ENCODE peak calls at places on chromosomes 1 and 21, in nine cellular contexts. D is CD8-positive, alpha-beta T cell; H is heart right ventricle; C is psoas muscle; M is CD8-positive, alpha-beta memory T cell; A is fibroblast of villous mesenchyme; U is CD4-positive, alpha-beta memory T cell; T is esophagus squamous epithelium; P is coronary artery. Y is an unnamed sample.

GRCh38 chr1:212955098-212955497 is 4.8 kb downstream of the VASH2 start:
- DNase-seq in D (no peak), H (no peak), C (no peak), M (no peak), A (no peak), U (no peak), T (no peak), P (no peak), Y (no peak)

GRCh38 chr1:182041615-182042014 is 19.9 kb downstream of the ZNF648 start:
- DNase-seq in D (no peak), H (no peak), C (no peak), M (no peak), A (peak), U (no peak), T (no peak), P (no peak), Y (no peak)

GRCh38 chr1:83815348-83815747 is 183.6 kb downstream of the TTLL7 start:
- DNase-seq in D (no peak), H (peak), C (no peak), M (no peak), A (peak), U (no peak), T (no peak), P (no peak), Y (no peak)

GRCh38 chr1:219792337-219793021 is 135.9 kb downstream of the SLC30A10 start:
- DNase-seq in D (no peak), H (peak), C (no peak), M (no peak), A (peak), U (no peak), T (no peak), P (no peak), Y (no peak)

GRCh38 chr1:200891774-200892157 is 2.9 kb upstream of the INAVA start:
- DNase-seq in D (no peak), H (no peak), C (no peak), M (no peak), A (no peak), U (no peak), T (no peak), P (no peak), Y (no peak)

GRCh38 chr1:29655945-29656866 is 419.9 kb downstream of the PTPRU start:
- DNase-seq in D (no peak), H (peak), C (no peak), M (no peak), A (peak), U (no peak), T (no peak), P (peak), Y (no peak)

GRCh38 chr1:228555074-228555989 is 68.2 kb downstream of the RNF187 start:
- DNase-seq in D (peak), H (no peak), C (no peak), M (peak), A (peak), U (peak), T (no peak), P (no peak), Y (peak)

GRCh38 chr1:31739281-31739853 is 24.8 kb downstream of the ADGRB2 start:
- DNase-seq in D (no peak), H (no peak), C (no peak), M (no peak), A (no peak), U (peak), T (no peak), P (no peak), Y (peak)

GRCh38 chr1:207752456-207753132 is 740 bp downstream of the CD46 start:
- DNase-seq in D (no peak), H (peak), C (no peak), M (no peak), A (peak), U (no peak), T (no peak), P (no peak), Y (no peak)

GRCh38 chr1:147534386-147534785 is 6.9 kb upstream of the BCL9 start:
- DNase-seq in D (no peak), H (no peak), C (no peak), M (no peak), A (no peak), U (no peak), T (no peak), P (no peak), Y (no peak)

GRCh38 chr1:218351617-218352438 is 6.7 kb downstream of the TGFB2 start:
- DNase-seq in D (no peak), H (peak), C (peak), M (peak), A (peak), U (peak), T (no peak), P (no peak), Y (no peak)

GRCh38 chr1:31572323-31573104 is 3.8 kb upstream of the TINAGL1 start:
- DNase-seq in D (no peak), H (no peak), C (no peak), M (no peak), A (peak), U (no peak), T (no peak), P (no peak), Y (no peak)

GRCh38 chr1:174007846-174008245 is 14.3 kb downstream of the RC3H1 start:
- DNase-seq in D (no peak), H (no peak), C (no peak), M (no peak), A (no peak), U (no peak), T (no peak), P (no peak), Y (no peak)

GRCh38 chr1:216032284-216032683 is 391.0 kb downstream of the USH2A start:
- DNase-seq in D (no peak), H (no peak), C (no peak), M (no peak), A (no peak), U (no peak), T (no peak), P (no peak), Y (no peak)

GRCh38 chr1:178057863-178058576 is 35.9 kb upstream of the RASAL2 start:
- DNase-seq in D (no peak), H (peak), C (peak), M (no peak), A (peak), U (no peak), T (no peak), P (no peak), Y (no peak)

GRCh38 chr1:85230305-85230977 is 29.0 kb downstream of the C1orf52 start:
- DNase-seq in D (no peak), H (no peak), C (no peak), M (no peak), A (no peak), U (no peak), T (no peak), P (no peak), Y (no peak)

GRCh38 chr1:221279146-221279545 is 399.9 kb downstream of the HLX start:
- DNase-seq in D (no peak), H (no peak), C (no peak), M (no peak), A (peak), U (no peak), T (no peak), P (no peak), Y (no peak)

GRCh38 chr1:116415699-116416533 is 42.9 kb downstream of the ATP1A1 start:
- DNase-seq in D (no peak), H (peak), C (no peak), M (no peak), A (no peak), U (no peak), T (no peak), P (peak), Y (no peak)

GRCh38 chr1:119008483-119009299 is 20.5 kb upstream of the TBX15 start:
- DNase-seq in D (no peak), H (peak), C (no peak), M (no peak), A (peak), U (no peak), T (no peak), P (no peak), Y (no peak)

GRCh38 chr1:2194319-2194897 is at the start of gene FAAP20:
- DNase-seq in D (peak), H (no peak), C (no peak), M (no peak), A (peak), U (no peak), T (no peak), P (no peak), Y (peak)

GRCh38 chr1:66333463-66334232 is 200.3 kb upstream of the SGIP1 start:
- DNase-seq in D (no peak), H (peak), C (peak), M (peak), A (peak), U (peak), T (no peak), P (no peak), Y (no peak)

GRCh38 chr1:221458430-221459156 is 283.3 kb downstream of the DUSP10 start:
- DNase-seq in D (no peak), H (no peak), C (no peak), M (no peak), A (peak), U (no peak), T (no peak), P (no peak), Y (no peak)

GRCh38 chr1:40003156-40004093 is 37.1 kb upstream of the CAP1 start:
- DNase-seq in D (no peak), H (no peak), C (no peak), M (no peak), A (no peak), U (no peak), T (no peak), P (no peak), Y (no peak)

GRCh38 chr1:160167580-160167979 is 16.2 kb downstream of the ATP1A4 start:
- DNase-seq in D (no peak), H (no peak), C (no peak), M (no peak), A (no peak), U (no peak), T (no peak), P (no peak), Y (no peak)

GRCh38 chr1:92961131-92961895 is at the start of gene DIPK1A:
- DNase-seq in D (peak), H (peak), C (peak), M (peak), A (peak), U (peak), T (peak), P (peak), Y (peak)

GRCh38 chr1:236920270-236920894 is 83.9 kb downstream of the MT1HL1 start:
- DNase-seq in D (no peak), H (no peak), C (no peak), M (no peak), A (no peak), U (no peak), T (no peak), P (no peak), Y (no peak)

GRCh38 chr1:117067528-117068370 is 7.6 kb downstream of the TTF2 start:
- DNase-seq in D (peak), H (peak), C (peak), M (no peak), A (peak), U (peak), T (no peak), P (no peak), Y (peak)

GRCh38 chr1:170296642-170297041 is 150.9 kb downstream of the NTMT2 start:
- DNase-seq in D (no peak), H (no peak), C (no peak), M (no peak), A (peak), U (no peak), T (no peak), P (no peak), Y (no peak)

GRCh38 chr1:202343652-202344349 is 2.1 kb upstream of the UBE2T start:
- DNase-seq in D (no peak), H (no peak), C (no peak), M (peak), A (peak), U (peak), T (no peak), P (no peak), Y (no peak)

GRCh38 chr1:246786606-246787238 is 62.5 kb downstream of the SCCPDH start:
- DNase-seq in D (no peak), H (no peak), C (no peak), M (no peak), A (no peak), U (no peak), T (no peak), P (no peak), Y (no peak)

GRCh38 chr1:246785536-246786111 is 61.4 kb downstream of the SCCPDH start:
- DNase-seq in D (no peak), H (no peak), C (no peak), M (no peak), A (no peak), U (no peak), T (peak), P (peak), Y (no peak)

GRCh38 chr1:246787781-246788513 is 63.7 kb downstream of the SCCPDH start:
- DNase-seq in D (no peak), H (no peak), C (no peak), M (no peak), A (no peak), U (no peak), T (no peak), P (no peak), Y (no peak)

GRCh38 chr1:246782120-246782900 is 58.1 kb downstream of the SCCPDH start:
- DNase-seq in D (no peak), H (no peak), C (peak), M (no peak), A (peak), U (no peak), T (no peak), P (no peak), Y (no peak)

DNA sequence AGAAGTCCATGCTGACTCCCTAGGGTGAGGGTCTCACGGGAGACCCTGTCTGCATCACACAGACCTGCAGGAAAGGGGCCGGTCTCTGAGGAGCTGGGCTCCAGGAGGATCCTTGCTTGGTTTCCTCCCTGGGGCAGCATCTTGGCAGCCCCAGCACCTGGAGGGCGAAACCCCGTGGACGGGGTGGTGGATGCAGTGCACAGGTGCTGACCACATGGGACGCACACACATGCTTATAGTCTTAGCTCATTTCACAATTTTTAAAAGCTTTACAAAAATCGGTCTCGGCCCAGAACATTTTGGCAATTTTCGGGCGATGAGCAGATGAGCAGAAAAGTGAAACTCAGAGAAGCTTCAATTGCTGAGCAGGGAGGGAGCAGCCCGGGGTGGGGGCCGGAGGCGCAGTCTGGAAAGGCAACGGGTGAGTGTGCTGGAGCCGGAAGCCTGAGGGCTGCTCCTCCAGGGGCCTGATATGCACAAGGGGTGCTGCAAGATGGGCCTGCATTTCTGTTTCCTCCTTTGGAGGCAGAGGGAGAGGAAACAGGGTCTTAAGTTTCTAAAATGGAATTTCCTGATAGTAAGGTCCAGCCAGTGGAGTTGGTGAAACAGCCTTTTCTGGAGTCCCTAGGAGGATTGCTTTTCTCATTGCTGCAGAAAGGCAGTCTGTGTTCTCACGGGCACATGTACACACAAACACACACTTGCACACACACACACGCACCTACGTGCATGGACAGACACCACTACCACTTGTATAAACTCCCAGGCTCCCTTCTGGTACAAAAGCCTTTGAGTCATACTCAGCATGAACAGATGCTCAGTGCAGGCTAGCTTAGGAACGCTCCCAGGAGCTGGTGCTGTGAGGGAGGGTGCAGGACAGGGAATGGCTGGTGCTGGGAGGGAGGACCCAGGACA is 60.7 kb downstream of the SCCPDH start:
- DNase-seq in D (peak), H (no peak), C (no peak), M (no peak), A (peak), U (no peak), T (no peak), P (no peak), Y (no peak)
- H3K4me3 ChIP-seq in D (no peak), H (peak), C (peak), M (no peak), A (peak), U (no peak), T (no peak), P (peak), Y (no peak)

GRCh38 chr1:32759521-32759980 is 57.0 kb upstream of the SYNC start:
- DNase-seq in D (no peak), H (no peak), C (no peak), M (no peak), A (no peak), U (no peak), T (no peak), P (no peak), Y (no peak)
- H3K4me3 ChIP-seq in D (no peak), H (no peak), C (no peak), M (no peak), A (no peak), U (no peak), T (no peak), P (no peak), Y (no peak)

GRCh38 chr1:203557390-203557789 is 63.4 kb downstream of the OPTC start:
- DNase-seq in D (no peak), H (peak), C (no peak), M (no peak), A (peak), U (no peak), T (no peak), P (peak), Y (no peak)
- H3K4me3 ChIP-seq in D (no peak), H (peak), C (no peak), M (no peak), A (no peak), U (no peak), T (no peak), P (no peak), Y (no peak)

GRCh38 chr1:8396912-8397406 is 79.0 kb downstream of the SLC45A1 start:
- DNase-seq in D (no peak), H (no peak), C (no peak), M (no peak), A (peak), U (no peak), T (no peak), P (no peak), Y (no peak)
- H3K4me3 ChIP-seq in D (no peak), H (no peak), C (peak), M (peak), A (peak), U (no peak), T (no peak), P (peak), Y (peak)

DNA sequence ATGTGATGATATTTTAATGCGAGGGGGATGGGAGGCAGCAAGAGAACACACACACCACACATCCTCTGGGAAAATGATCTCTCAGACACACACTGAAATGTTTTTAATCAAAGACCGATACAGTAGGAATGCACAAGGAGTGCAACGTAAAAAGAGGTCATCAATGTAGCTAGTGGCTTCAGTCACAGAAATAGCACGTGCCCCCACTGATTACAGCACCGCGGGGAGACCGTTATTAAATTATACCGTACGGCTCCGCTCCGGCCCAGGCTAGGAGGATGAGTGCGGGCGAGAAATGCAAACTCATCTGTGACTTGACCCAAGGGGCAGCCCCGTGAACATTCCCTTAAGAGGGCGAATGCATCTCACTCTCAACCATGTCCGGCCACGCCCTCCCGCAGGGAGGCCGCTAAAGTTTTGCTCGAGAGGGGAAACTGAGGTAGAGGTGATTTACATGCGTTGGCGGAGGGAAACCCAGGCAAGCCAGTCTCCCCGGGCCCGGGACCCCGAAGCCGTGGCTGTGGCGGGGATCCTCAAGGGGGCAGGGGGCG is 552 bp downstream of the UBR4 start:
- DNase-seq in D (peak), H (peak), C (no peak), M (no peak), A (peak), U (no peak), T (no peak), P (no peak), Y (peak)
- H3K4me3 ChIP-seq in D (peak), H (peak), C (peak), M (peak), A (peak), U (peak), T (peak), P (peak), Y (peak)

DNA sequence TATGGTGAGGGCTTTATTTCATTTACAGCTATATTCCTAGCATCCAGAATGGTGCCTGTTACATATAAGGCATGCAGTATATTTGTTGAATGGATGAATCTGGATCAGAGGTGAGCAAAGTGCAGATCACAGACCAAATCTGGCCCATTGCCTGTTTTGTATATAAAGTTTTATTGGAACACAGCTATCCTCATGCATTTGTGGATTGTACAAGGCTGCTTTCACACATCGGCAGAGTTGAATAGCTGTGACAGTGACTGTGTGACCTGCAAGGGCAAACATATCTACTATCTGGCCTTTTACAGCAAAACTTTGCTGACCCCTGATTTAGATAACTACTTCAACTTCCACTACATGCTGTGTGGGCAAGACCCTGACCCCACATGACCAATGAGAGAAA is 54.0 kb upstream of the MRPS6 start:
- DNase-seq in D (no peak), H (no peak), C (no peak), M (no peak), A (no peak), U (no peak), T (no peak), P (no peak), Y (no peak)
- H3K4me3 ChIP-seq in D (no peak), H (no peak), C (no peak), M (no peak), A (no peak), U (no peak), T (no peak), P (no peak), Y (no peak)

GRCh38 chr1:35371506-35371905 is 103.0 kb downstream of the ZMYM4 start:
- DNase-seq in D (no peak), H (no peak), C (no peak), M (no peak), A (peak), U (no peak), T (no peak), P (no peak), Y (no peak)
- H3K4me3 ChIP-seq in D (no peak), H (no peak), C (no peak), M (no peak), A (no peak), U (no peak), T (no peak), P (no peak), Y (no peak)

DNA sequence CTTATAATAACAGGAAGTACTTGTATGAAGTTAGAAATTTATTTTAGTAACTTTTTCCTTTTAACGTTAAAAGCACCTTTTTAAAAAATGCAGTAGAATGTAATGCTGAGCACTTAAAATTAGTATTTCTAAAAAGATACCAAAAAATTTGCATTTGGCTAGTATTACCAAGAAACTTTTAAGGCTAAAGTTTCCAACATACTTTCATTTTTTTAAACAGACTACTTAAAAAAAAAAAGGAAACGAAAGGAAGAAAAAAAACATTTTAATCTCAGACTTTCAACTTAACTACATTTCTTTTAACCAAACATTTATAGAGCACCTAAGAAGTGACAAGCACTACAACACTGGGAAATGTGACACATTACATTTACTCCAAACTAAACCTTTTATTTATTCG is 2.8 kb downstream of the ARID4B start:
- DNase-seq in D (no peak), H (no peak), C (no peak), M (no peak), A (no peak), U (no peak), T (no peak), P (no peak), Y (no peak)
- H3K4me3 ChIP-seq in D (peak), H (peak), C (peak), M (peak), A (peak), U (peak), T (no peak), P (peak), Y (peak)

DNA sequence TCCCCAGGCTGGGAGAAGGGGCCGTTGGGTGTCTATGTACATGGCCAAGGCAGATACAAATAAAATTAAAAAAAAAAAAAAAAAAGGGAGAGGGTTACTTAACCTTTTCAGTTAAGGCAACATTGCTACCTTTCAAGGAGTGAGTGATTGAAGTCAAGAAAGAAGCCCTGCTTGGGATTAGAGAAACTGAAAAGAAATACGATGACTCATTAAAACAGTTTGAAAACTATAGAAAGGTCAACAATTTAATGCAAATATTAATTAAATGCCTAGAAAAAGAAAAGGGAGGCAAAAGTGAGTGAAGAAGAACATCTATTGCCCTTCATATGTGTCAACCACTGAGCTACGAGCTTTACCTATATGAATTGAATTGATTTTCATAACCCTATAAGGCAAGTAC is 69.5 kb downstream of the TM2D1 start:
- DNase-seq in D (no peak), H (no peak), C (no peak), M (no peak), A (no peak), U (no peak), T (no peak), P (no peak), Y (no peak)
- H3K4me3 ChIP-seq in D (no peak), H (no peak), C (no peak), M (no peak), A (no peak), U (no peak), T (no peak), P (no peak), Y (no peak)

Y was measured in effector memory CD4-positive, alpha-beta T cell.